ENCODE peak calls at places on chromosomes 2 and 18, in seven cellular contexts. U is pancreas, I is ovary, D is A549, V is mammary epithelial cell, J is endothelial cell, F is AG10803. N is an unnamed sample.

GRCh38 chr2:209276000-209276399 is 147.8 kb upstream of the MAP2 start:
- DNase-seq in I (no peak), F (no peak), U (no peak), J (no peak), D (no peak), V (no peak), N (no peak)

GRCh38 chr2:62760026-62760425 is 54.5 kb downstream of the EHBP1 start:
- DNase-seq in J (no peak), U (no peak), D (no peak), V (no peak), F (no peak), I (no peak), N (no peak)

GRCh38 chr18:48797841-48798255 is 152.9 kb downstream of the SMAD7 start:
- DNase-seq in F (no peak), I (no peak), V (no peak), U (no peak), D (no peak), J (no peak), N (peak)

GRCh38 chr18:29172151-29173015 is 995.5 kb upstream of the CDH2 start:
- DNase-seq in V (no peak), D (no peak), J (no peak), U (no peak), I (no peak), F (peak), N (no peak)

GRCh38 chr2:54908591-54908990 is 141.7 kb downstream of the RTN4 start:
- DNase-seq in F (no peak), I (no peak), V (no peak), U (no peak), J (no peak), D (no peak), N (no peak)

GRCh38 chr2:159285929-159286708 is at the start of gene WDSUB1:
- DNase-seq in J (peak), V (peak), U (peak), D (peak), F (peak), I (peak), N (peak)

GRCh38 chr2:44844651-44845270 is 96.7 kb upstream of the SIX3 start:
- DNase-seq in F (no peak), D (no peak), U (no peak), J (no peak), I (no peak), V (peak), N (no peak)

GRCh38 chr2:138572318-138572717 is 70.7 kb downstream of the SPOPL start:
- DNase-seq in J (no peak), D (no peak), U (no peak), I (no peak), F (no peak), V (no peak), N (no peak)

GRCh38 chr2:127185093-127185492 is 35.0 kb downstream of the CYP27C1 start:
- DNase-seq in I (no peak), U (no peak), F (no peak), D (no peak), J (no peak), V (no peak), N (no peak)

GRCh38 chr2:44315945-44316344 is 40.7 kb downstream of the SLC3A1 start:
- DNase-seq in U (no peak), V (no peak), F (no peak), D (no peak), I (no peak), J (no peak), N (no peak)

GRCh38 chr18:31500161-31500688 is 2.2 kb downstream of the DSG2 start:
- DNase-seq in U (no peak), D (no peak), J (no peak), F (no peak), V (no peak), I (no peak), N (no peak)

GRCh38 chr2:143451622-143452021 is 322.4 kb downstream of the ARHGAP15 start:
- DNase-seq in D (peak), V (peak), F (peak), U (no peak), J (no peak), I (no peak), N (no peak)

GRCh38 chr2:102514061-102514785 is 41.2 kb downstream of the SLC9A4 start:
- DNase-seq in V (peak), U (no peak), D (peak), I (no peak), J (no peak), F (peak), N (no peak)

GRCh38 chr2:3637311-3637675 is 20.7 kb upstream of the ALLC start:
- DNase-seq in I (no peak), J (no peak), V (no peak), U (no peak), D (no peak), F (no peak), N (no peak)

GRCh38 chr2:120546077-120546864 is 189.4 kb upstream of the GLI2 start:
- DNase-seq in D (no peak), J (no peak), V (no peak), I (peak), U (no peak), F (peak), N (peak)

GRCh38 chr18:9643549-9643948 is 29.2 kb upstream of the PPP4R1 start:
- DNase-seq in V (peak), U (no peak), I (no peak), J (no peak), D (peak), F (peak), N (no peak)

GRCh38 chr18:37987901-37988300 is 422.3 kb upstream of the CELF4 start:
- DNase-seq in I (no peak), U (no peak), J (no peak), D (no peak), V (no peak), F (no peak), N (no peak)

GRCh38 chr2:25816249-25816648 is 62.0 kb downstream of the ASXL2 start:
- DNase-seq in V (no peak), D (no peak), I (no peak), J (no peak), F (no peak), U (no peak), N (no peak)

GRCh38 chr2:199463708-199464613 is 6.2 kb upstream of the SATB2 start:
- DNase-seq in D (no peak), I (no peak), V (no peak), F (peak), U (no peak), J (peak), N (no peak)

GRCh38 chr2:120436885-120437603 is 91.1 kb downstream of the INHBB start:
- DNase-seq in U (peak), F (peak), V (peak), I (no peak), J (peak), D (peak), N (no peak)

GRCh38 chr2:190869721-190870120 is 10.9 kb upstream of the GLS start:
- DNase-seq in V (no peak), I (no peak), F (no peak), U (no peak), D (no peak), J (no peak), N (no peak)

GRCh38 chr2:101559576-101559975 is 84.7 kb upstream of the RFX8 start:
- DNase-seq in J (no peak), F (peak), U (no peak), D (no peak), V (peak), I (peak), N (peak)

GRCh38 chr18:38009335-38009734 is 443.7 kb upstream of the CELF4 start:
- DNase-seq in F (no peak), V (no peak), I (no peak), U (no peak), D (no peak), J (no peak), N (no peak)

GRCh38 chr2:23002234-23002633 is 382.7 kb upstream of the KLHL29 start:
- DNase-seq in U (no peak), F (no peak), J (no peak), V (no peak), I (no peak), D (peak), N (no peak)
- TF ChIP-seq CTCF in U (no peak), F (no peak), J (no peak), V (no peak), I (no peak), D (no peak), N (no peak)

GRCh38 chr2:162887087-162887486 is 48.5 kb upstream of the KCNH7 start:
- DNase-seq in J (no peak), U (no peak), D (no peak), V (no peak), F (no peak), I (no peak), N (no peak)

GRCh38 chr2:162885281-162886070 is 46.9 kb upstream of the KCNH7 start:
- DNase-seq in I (no peak), F (no peak), J (no peak), U (no peak), D (no peak), V (no peak), N (no peak)

GRCh38 chr2:162888641-162889040 is 50.1 kb upstream of the KCNH7 start:
- DNase-seq in I (no peak), V (no peak), U (no peak), J (no peak), F (no peak), D (no peak), N (no peak)

GRCh38 chr2:162887902-162888301 is 49.3 kb upstream of the KCNH7 start:
- DNase-seq in F (no peak), J (no peak), I (no peak), U (no peak), D (no peak), V (no peak), N (no peak)

GRCh38 chr2:162890690-162891311 is 52.2 kb upstream of the KCNH7 start:
- DNase-seq in J (peak), F (peak), I (peak), U (peak), V (peak), D (peak), N (no peak)
- TF ChIP-seq CTCF in J (peak), F (peak), I (no peak), U (peak), V (peak), D (peak), N (peak)

DNA sequence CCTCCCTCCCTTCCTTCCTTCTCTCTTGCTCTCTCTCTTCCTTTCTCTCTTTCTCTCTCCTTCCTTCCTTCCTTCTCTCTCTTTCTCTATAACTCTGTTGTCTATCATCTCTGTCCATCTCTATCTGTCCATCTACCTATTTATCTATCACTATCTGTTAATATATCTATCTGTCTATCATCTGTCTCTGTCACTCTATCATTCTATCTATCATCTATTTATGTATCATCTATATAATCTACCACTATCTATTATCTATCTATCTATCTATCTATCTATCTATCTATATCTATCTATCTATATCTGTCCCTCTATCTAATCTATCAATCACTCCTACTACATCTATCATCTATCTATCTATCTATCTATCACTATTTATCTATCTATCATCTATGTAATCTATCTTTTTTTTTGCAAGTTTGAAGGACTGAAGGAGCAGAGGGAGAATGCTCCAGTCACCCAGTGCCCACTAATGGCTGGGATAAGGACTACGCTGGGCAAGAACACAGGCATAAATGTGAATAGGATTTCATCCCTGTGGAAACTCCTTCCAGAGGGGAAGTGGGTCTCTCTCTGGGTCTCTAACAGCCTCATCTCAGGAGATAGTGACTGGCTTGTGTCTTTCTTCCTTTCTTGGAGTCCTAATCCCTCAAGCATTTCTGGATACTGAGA is 427.0 kb downstream of the LPIN1 start:
- DNase-seq in D (no peak), I (no peak), F (peak), V (no peak), U (no peak), J (no peak), N (no peak)
- TF ChIP-seq CTCF in D (no peak), I (no peak), F (peak), V (peak), U (no peak), J (no peak), N (no peak)

DNA sequence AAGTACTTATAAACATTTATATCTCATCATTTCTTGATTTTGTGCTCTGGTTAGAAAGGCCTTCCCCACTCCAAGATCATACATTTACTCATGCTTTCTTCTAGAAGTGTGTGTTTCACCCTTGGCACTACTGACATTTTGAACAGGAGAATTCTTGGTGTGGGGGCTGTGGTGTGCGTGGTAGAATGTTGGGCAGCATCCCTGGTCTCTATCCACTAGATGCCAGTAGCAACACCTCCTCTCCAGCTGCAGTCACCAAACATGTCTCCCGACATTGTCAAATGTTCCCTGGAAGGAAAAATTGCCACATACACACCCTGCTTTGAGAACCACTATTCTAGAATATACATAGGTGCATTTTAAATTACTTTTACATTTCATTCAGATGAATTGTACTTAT is 8.7 kb upstream of the TGIF1 start:
- DNase-seq in F (peak), U (no peak), J (peak), I (no peak), D (peak), V (no peak), N (no peak)
- TF ChIP-seq CTCF in F (peak), U (no peak), J (no peak), I (no peak), D (peak), V (peak), N (peak)

DNA sequence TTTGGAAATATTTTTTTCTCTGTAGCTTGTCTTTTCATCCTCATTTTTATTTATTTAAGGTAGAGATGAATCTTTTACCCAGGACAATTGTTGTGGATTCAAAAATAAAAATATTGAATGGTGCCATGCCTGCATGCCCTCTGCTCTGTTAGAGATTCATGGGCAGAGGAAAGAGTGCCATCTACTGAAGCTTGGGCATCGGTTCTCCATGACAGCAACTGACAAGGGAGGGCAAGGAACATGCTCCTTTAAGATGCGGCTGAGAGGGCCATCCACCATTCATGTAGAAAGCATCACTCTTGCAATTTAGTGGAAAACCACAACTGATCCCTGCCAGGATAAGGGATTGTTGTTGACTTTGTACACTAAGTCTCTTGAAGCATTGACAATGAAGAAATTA is 79.9 kb downstream of the PARD3B start:
- DNase-seq in F (peak), I (no peak), V (peak), U (no peak), J (no peak), D (peak), N (no peak)
- TF ChIP-seq CTCF in F (peak), I (no peak), V (peak), U (no peak), J (no peak), D (no peak), N (peak)

GRCh38 chr2:71070294-71071025 is 2.0 kb downstream of the NAGK start:
- DNase-seq in J (no peak), U (peak), F (peak), I (no peak), D (peak), V (peak), N (no peak)

GRCh38 chr2:71071681-71072398 is 3.4 kb downstream of the NAGK start:
- DNase-seq in F (no peak), I (no peak), D (no peak), U (no peak), J (no peak), V (peak), N (peak)

GRCh38 chr2:71068218-71069035 is at the start of gene NAGK:
- DNase-seq in V (peak), D (peak), U (peak), I (peak), J (peak), F (peak), N (peak)

GRCh38 chr2:71067567-71068217 is 756 bp upstream of the NAGK start:
- DNase-seq in F (no peak), U (peak), D (no peak), V (no peak), J (peak), I (peak), N (no peak)

DNA sequence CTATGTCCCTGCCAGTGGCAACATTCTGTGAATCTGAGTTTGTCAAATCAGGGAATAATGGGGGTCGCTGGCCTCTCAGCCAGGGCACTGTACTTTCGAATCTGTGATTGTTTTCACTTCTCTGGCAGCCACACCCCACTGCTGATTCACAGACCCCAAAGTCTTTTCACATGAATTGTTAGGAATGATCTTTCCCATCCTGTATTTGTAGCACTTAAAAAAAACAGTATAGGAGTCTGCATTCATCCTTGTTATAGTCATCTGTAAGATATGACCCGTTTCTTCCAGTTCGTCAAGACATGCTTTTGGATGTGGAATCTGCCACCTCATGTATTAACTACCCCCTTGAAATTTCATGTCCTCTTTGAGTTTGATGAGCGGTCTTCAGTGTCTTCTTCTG is 928 bp downstream of the NAGK start:
- DNase-seq in J (no peak), F (peak), V (peak), U (no peak), D (no peak), I (no peak), N (no peak)
- TF ChIP-seq CTCF in J (no peak), F (no peak), V (no peak), U (no peak), D (no peak), I (no peak), N (no peak)

DNA sequence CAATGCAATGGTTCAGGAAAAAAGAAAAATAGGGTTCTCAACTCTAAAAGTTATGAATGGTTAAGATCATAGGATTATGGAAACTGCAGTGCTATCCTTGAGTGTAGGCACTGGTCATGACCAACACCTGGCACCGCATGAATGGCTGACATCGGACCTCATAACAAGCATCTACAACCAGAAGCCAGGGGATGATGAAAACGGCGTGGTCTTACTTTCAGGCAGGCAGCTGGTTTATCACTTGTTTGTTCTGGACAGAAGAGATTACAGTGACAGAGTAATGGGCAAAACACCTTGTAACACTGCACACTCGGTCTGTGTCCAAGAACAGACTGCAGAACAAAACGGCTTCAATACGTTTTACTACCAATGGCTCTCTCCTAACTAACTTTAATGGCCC is 132.8 kb downstream of the STK39 start:
- DNase-seq in D (no peak), I (no peak), V (no peak), F (no peak), U (no peak), J (no peak), N (no peak)
- TF ChIP-seq CTCF in D (no peak), I (no peak), V (no peak), F (no peak), U (no peak), J (no peak), N (no peak)

GRCh38 chr18:6219116-6219717 is 195.5 kb downstream of the L3MBTL4 start:
- DNase-seq in D (peak), F (peak), J (peak), I (no peak), U (no peak), V (no peak), N (no peak)
- TF ChIP-seq CTCF in D (peak), F (peak), J (peak), I (no peak), U (peak), V (no peak), N (peak)

GRCh38 chr2:18690342-18690741 is 101.0 kb upstream of the NT5C1B start:
- DNase-seq in F (no peak), I (no peak), J (peak), V (no peak), D (peak), U (no peak), N (no peak)
- TF ChIP-seq CTCF in F (no peak), I (no peak), J (peak), V (peak), D (no peak), U (no peak), N (no peak)